ENCODE peak calls at places on chromosomes 2 and 18, in six cellular contexts. H is prostate gland, O is stomach, W is A549, P is IMR-90, S is testis. I is an unnamed sample.

GRCh38 chr2:11348209-11348749 is 3.8 kb upstream of the ROCK2 start:
- DNase-seq in P (no peak), H (no peak), O (peak; percentile 72), W (no peak), S (no peak), I (no peak)

GRCh38 chr2:122236152-122236892 is 480.9 kb downstream of the TSN start:
- DNase-seq in O (no peak), S (peak; percentile 32), P (no peak), W (peak; percentile 64), H (no peak), I (no peak)

GRCh38 chr2:173400760-173401159 is 46.1 kb downstream of the CDCA7 start:
- DNase-seq in S (no peak), W (peak; percentile 55), P (no peak), O (no peak), H (no peak), I (no peak)

GRCh38 chr2:5981241-5982055 is 289.3 kb downstream of the SOX11 start:
- DNase-seq in S (peak; percentile 16), O (no peak), W (no peak), H (no peak), P (peak; percentile 12), I (no peak)

GRCh38 chr2:19764998-19765397 is 136.8 kb downstream of the TTC32 start:
- DNase-seq in P (peak; percentile 65), W (no peak), S (peak; percentile 27), O (no peak), H (no peak), I (no peak)

GRCh38 chr2:99957724-99958123 is 184.7 kb downstream of the AFF3 start:
- DNase-seq in O (no peak), W (no peak), S (no peak), H (no peak), P (peak; percentile 44), I (no peak)

GRCh38 chr2:23452853-23453420 is 68.0 kb downstream of the KLHL29 start:
- DNase-seq in H (peak; percentile 50), W (no peak), S (no peak), O (no peak), P (peak; percentile 47), I (peak; percentile 33)

GRCh38 chr2:147025611-147026010 is 819.2 kb upstream of the ACVR2A start:
- DNase-seq in H (peak; percentile 8), S (no peak), P (no peak), O (no peak), W (no peak), I (no peak)

GRCh38 chr2:41972819-41973218 is 75.0 kb upstream of the PKDCC start:
- DNase-seq in P (no peak), H (no peak), W (no peak), O (no peak), S (no peak), I (no peak)

GRCh38 chr2:175167076-175167791 is 769 bp downstream of the ATF2 start:
- DNase-seq in P (no peak), H (no peak), W (peak; percentile 32), O (no peak), S (no peak), I (no peak)

GRCh38 chr2:180222642-180223041 is 215.5 kb upstream of the CWC22 start:
- DNase-seq in P (peak; percentile 96), S (no peak), W (no peak), O (no peak), H (peak; percentile 10), I (no peak)

GRCh38 chr18:58386780-58387179 is 242.1 kb downstream of the ALPK2 start:
- DNase-seq in S (no peak), O (no peak), H (no peak), P (no peak), W (no peak), I (no peak)

GRCh38 chr2:104856086-104856972 is 2.4 kb downstream of the POU3F3 start:
- DNase-seq in W (peak; percentile 33), S (peak; percentile 26), H (no peak), O (no peak), P (no peak), I (no peak)

GRCh38 chr2:206614825-206615224 is 27.5 kb upstream of the FAM237A start:
- DNase-seq in W (peak; percentile 79), S (no peak), P (peak; percentile 32), H (no peak), O (no peak), I (no peak)

GRCh38 chr2:102839668-102840388 is 78.0 kb downstream of the TMEM182 start:
- DNase-seq in W (peak; percentile 29), O (no peak), S (peak; percentile 61), P (peak; percentile 17), H (peak; percentile 22), I (no peak)

GRCh38 chr2:39515273-39515896 is 78.3 kb upstream of the MAP4K3 start:
- DNase-seq in P (no peak), H (no peak), S (no peak), O (no peak), W (no peak), I (no peak)

GRCh38 chr2:39516347-39517101 is 79.4 kb upstream of the MAP4K3 start:
- DNase-seq in O (peak; percentile 47), W (no peak), H (peak; percentile 8), P (peak; percentile 58), S (no peak), I (no peak)

GRCh38 chr2:39517102-39517436 is 80.0 kb upstream of the MAP4K3 start:
- DNase-seq in S (no peak), O (no peak), P (no peak), H (no peak), W (no peak), I (no peak)

GRCh38 chr2:39514825-39515224 is 77.7 kb upstream of the MAP4K3 start:
- DNase-seq in H (no peak), P (no peak), W (no peak), O (no peak), S (no peak), I (no peak)

DNA sequence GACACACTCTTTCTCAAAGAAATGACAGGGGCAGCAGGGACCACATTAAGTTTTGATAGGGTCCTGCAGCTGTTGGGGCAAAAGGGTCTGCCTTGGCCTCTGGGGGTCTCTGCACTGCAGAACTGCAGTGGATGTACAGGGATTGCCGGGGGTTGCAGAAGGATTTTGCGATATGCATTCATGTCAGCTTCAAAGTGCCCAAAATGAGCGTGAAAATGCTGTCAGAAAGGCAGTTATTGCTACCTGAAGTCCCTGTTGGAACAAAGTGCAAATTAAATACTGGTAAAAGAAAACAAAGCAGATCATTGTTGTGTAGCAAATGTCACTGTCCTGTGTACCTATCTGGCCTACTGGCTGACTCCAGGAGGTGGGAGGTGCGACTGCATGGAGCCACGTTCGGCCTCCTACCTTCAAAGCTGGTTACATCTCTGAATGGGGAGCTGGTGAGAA is 78.8 kb upstream of the MAP4K3 start:
- DNase-seq in O (no peak), P (no peak), S (no peak), W (no peak), H (no peak), I (no peak)
- TF ChIP-seq POLR2A in O (no peak), P (no peak), S (no peak), W (no peak), H (no peak), I (no peak)

GRCh38 chr2:240586198-240586918 is at the start of gene CAPN10:
- DNase-seq in H (peak; percentile 99), S (peak; percentile 98), O (peak; percentile 99), P (peak; percentile 92), W (peak; percentile 95), I (peak; percentile 95)
- TF ChIP-seq POLR2A in H (peak; percentile 27), S (no peak), O (no peak), P (peak; percentile 82), W (peak; percentile 61), I (peak; percentile 89)

GRCh38 chr2:108588070-108588668 is 53.9 kb downstream of the LIMS1 start:
- DNase-seq in W (no peak), S (no peak), H (no peak), P (no peak), O (peak; percentile 46), I (no peak)
- TF ChIP-seq POLR2A in W (no peak), S (no peak), H (no peak), P (no peak), O (no peak), I (no peak)

DNA sequence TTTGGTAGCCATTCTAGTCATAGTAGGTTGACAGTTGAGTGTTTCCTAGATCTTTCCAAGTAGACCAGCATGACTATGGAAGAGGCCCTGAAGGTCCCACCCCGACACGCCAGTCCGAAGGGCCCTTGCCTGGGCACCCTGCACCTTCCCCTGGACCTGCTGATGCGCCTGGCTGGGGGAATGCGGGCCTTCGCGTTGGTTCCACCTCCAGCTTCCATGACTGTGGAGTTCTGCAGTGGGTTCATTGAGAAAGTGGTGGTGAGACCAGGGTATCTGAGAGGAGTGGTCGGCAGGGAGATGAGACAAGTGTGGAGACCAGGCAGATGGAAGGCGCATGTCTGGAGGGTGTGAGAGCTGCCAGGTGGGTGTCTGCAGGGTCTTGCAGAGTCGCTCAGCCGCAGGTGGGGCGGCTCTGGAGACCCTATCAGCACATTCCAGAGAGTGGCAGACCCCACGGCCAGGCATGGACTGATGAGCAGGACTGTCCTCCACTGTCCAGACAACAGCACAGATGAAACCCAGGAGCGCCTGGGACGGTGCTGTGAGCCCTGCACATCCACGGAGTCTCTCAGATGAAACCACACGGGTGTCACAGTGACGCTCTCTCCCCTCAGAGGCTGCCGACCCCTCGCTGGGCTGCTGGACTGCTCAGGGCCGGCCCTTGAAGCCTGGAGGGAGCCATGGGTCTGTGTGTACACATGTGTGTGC is 182.5 kb upstream of the HDAC4 start:
- DNase-seq in O (no peak), W (no peak), H (no peak), P (no peak), S (no peak), I (no peak)
- TF ChIP-seq POLR2A in O (no peak), W (no peak), H (no peak), P (no peak), S (no peak), I (no peak)

DNA sequence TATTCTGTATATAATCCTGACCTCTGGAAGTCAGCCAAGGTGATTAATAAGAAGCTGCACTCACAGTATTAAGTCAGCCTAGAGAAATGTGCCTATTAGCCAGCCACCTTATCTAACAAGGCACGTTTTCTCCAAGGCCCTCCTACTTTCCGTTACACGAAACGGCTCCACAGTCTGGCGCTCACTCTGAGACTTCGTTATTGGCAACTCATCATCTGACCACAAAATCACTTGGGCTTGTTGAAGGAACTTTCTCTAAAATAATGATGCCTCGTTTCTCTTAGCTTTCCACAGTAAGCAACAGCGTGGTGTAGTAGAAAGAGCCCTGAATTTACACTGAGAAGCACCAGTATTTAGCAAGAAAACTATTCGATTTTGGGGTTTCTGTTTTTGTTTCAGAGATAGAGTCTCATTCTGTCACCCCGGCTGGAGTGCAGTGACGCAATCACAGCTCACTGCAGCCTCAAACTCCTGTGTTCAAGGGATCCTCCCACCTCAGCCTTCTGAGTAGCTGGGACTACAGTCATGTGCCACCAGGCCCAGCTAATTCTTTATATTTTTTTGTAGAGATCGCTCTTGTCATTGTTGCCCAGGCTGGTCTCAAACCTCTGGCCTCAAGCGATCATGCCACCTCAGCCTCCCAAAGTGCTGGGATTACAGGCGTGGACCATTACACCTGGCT is 53.6 kb upstream of the SLC14A1 start:
- DNase-seq in O (no peak), H (no peak), P (peak; percentile 85), S (peak; percentile 69), W (no peak), I (no peak)
- TF ChIP-seq POLR2A in O (no peak), H (no peak), P (no peak), S (no peak), W (no peak), I (no peak)